ENCODE peak calls at places on chromosomes 13 and 19, in four cellular contexts. E is esophagus squamous epithelium, R is astrocyte of the spinal cord, X is tibial artery. G is an unnamed sample.

GRCh38 chr13:87259479-87260083 is 411.6 kb upstream of the SLITRK5 start:
- DNase-seq in X (no peak), R (no peak), E (no peak), G (no peak)

GRCh38 chr13:40172878-40173277 is 493.6 kb downstream of the FOXO1 start:
- DNase-seq in R (no peak), E (no peak), X (no peak), G (no peak)

GRCh38 chr19:34651747-34652146 is 25.2 kb downstream of the SCGB2B2 start:
- DNase-seq in E (no peak), R (no peak), X (no peak), G (no peak)

GRCh38 chr19:368624-369020 is 24.0 kb upstream of the MIER2 start:
- DNase-seq in X (no peak), R (no peak), E (no peak), G (no peak)

GRCh38 chr19:41871573-41872383 is 5.3 kb upstream of the CD79A start:
- DNase-seq in X (no peak), R (no peak), E (no peak), G (no peak)

GRCh38 chr13:44049546-44049945 is 169.8 kb downstream of the LACC1 start:
- DNase-seq in X (no peak), R (no peak), E (no peak), G (no peak)

GRCh38 chr13:109516196-109516595 is 270.2 kb downstream of the IRS2 start:
- DNase-seq in R (no peak), X (no peak), E (no peak), G (no peak)

GRCh38 chr19:46251415-46251814 is 21.9 kb downstream of the IGFL1 start:
- DNase-seq in R (no peak), E (no peak), X (no peak), G (no peak)

GRCh38 chr19:50449236-50449899 is 16.7 kb downstream of the MYBPC2 start:
- DNase-seq in R (no peak), E (no peak), X (no peak), G (no peak)

GRCh38 chr13:20353973-20354372 is 121.9 kb upstream of the GJB6 start:
- DNase-seq in X (no peak), E (no peak), R (peak), G (no peak)

GRCh38 chr19:41696402-41697197 is 8.5 kb upstream of the CEACAM7 start:
- DNase-seq in X (peak), E (no peak), R (no peak), G (no peak)

GRCh38 chr13:47457631-47458030 is 543.4 kb downstream of the SUCLA2 start:
- DNase-seq in E (no peak), R (no peak), X (no peak), G (no peak)

GRCh38 chr19:30621326-30621920 is 249.2 kb downstream of the ZNF536 start:
- DNase-seq in X (no peak), R (no peak), E (no peak), G (no peak)

GRCh38 chr13:56351041-56351440 is 789.7 kb upstream of the PRR20A start:
- DNase-seq in E (no peak), X (no peak), R (no peak), G (no peak)

GRCh38 chr13:29254971-29255370 is 340.5 kb downstream of the SLC7A1 start:
- DNase-seq in R (no peak), E (no peak), X (no peak), G (no peak)

GRCh38 chr19:8506402-8506957 is 4.0 kb upstream of the PRAM1 start:
- DNase-seq in X (no peak), R (no peak), E (no peak), G (no peak)

GRCh38 chr19:3720533-3720917 is 12.3 kb downstream of the TJP3 start:
- DNase-seq in X (no peak), R (no peak), E (no peak), G (no peak)

GRCh38 chr19:16445238-16446107 is 26.3 kb downstream of the EPS15L1 start:
- DNase-seq in E (no peak), R (peak), X (no peak), G (no peak)

GRCh38 chr19:17210296-17210695 is 4.9 kb upstream of the USE1 start:
- DNase-seq in R (no peak), E (no peak), X (no peak), G (no peak)

GRCh38 chr13:80921971-80922370 is 581.0 kb upstream of the SPRY2 start:
- DNase-seq in R (no peak), X (no peak), E (no peak), G (no peak)

GRCh38 chr19:28148554-28148953 is 1064.4 kb downstream of the UQCRFS1 start:
- DNase-seq in X (no peak), E (no peak), R (no peak), G (no peak)

GRCh38 chr13:51225034-51225433 is 2.8 kb downstream of the FAM124A start:
- DNase-seq in E (no peak), X (no peak), R (no peak), G (no peak)

GRCh38 chr13:35157143-35157755 is 215.2 kb downstream of the NBEA start:
- DNase-seq in R (peak), X (no peak), E (no peak), G (no peak)

GRCh38 chr19:50909240-50910070 is 1.7 kb downstream of the KLK4 start:
- DNase-seq in R (no peak), E (no peak), X (no peak), G (peak)

GRCh38 chr19:11400695-11401291 is 16.7 kb upstream of the EPOR start:
- DNase-seq in E (no peak), X (no peak), R (no peak), G (no peak)

GRCh38 chr13:113591750-113592149 is 7.2 kb downstream of the TFDP1 start:
- DNase-seq in X (peak), R (no peak), E (no peak), G (no peak)

GRCh38 chr13:54305377-54305776 is 1276.8 kb downstream of the OLFM4 start:
- DNase-seq in X (no peak), E (no peak), R (no peak), G (no peak)
- TF ChIP-seq CTCF in X (no peak), E (no peak), R (no peak), G (no peak)

DNA sequence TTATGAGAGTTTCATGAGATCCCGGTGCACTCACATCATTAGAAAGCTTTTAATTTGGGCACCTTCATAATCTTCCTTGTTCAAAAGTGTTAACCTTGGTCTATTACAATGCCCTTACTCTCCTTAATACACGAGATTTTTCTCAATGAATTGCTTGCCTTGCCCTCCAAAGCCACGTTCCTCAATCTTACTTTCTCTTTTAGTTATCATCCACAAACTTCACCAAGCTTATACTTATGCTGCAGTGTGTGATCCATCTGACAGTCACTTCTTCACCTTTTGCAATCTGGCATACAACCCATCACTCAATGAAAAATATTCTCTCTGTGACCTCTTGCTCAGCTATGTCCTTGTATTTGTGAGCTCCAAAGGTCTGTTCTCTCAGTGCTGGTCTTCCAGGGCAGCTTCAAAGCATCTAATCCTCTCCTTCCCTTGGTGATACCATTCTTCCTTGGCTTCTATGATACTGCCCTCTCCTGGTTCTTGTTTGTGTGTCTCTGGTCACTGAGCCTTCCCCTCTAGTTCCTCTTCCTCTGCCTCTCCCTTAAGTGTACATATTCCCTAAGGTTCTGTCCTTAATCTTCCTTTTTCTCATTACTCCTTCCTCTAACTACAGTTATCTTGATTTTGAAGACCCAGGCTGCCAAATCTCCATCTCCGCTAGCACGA is 202.2 kb upstream of the STARD13 start:
- DNase-seq in E (no peak), R (peak), X (no peak), G (no peak)
- TF ChIP-seq CTCF in E (no peak), R (peak), X (peak), G (peak)

DNA sequence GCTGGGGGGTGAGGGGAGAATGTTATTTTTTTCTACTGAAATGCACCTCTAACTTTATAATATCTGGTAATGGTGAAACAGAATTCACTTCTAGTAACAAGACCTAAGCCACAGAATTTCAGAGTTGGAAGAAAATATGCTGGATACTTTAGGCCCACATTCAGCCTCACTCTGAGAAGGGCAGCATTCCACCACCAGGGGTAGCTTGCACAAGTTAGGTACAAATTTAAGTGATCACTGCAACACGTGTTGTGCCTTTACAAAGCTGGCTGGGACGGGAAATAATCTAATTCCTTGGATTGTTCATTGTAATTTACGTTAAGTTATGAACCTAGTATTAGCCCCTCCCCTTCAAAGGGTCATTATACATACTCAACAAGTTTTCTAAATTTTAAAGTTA is 192.3 kb downstream of the RGCC start:
- DNase-seq in R (peak), E (no peak), X (no peak), G (no peak)
- TF ChIP-seq CTCF in R (peak), E (no peak), X (peak), G (no peak)

GRCh38 chr13:22102237-22102636 is 431.4 kb downstream of the FGF9 start:
- DNase-seq in X (no peak), R (no peak), E (no peak), G (no peak)
- TF ChIP-seq CTCF in X (peak), R (no peak), E (no peak), G (no peak)

DNA sequence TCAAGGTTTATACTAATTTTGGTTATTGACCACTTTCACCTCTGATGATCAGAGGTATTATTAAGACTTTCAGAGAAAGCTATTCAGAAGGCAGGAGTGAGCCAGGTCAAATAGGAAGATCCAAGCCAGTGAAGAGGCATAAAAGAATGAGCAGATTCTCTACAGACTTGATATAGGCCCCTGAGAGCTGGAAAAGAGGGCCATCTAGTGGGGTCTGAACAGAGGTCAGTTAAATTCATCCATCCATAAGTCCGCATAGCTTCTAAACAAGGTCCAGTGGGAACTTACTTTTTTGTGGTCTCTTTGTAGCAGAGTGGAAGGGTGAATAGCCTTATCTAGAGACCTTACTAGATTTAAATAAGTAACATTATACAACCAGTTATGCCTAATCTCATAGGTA is 126.6 kb upstream of the UFM1 start:
- DNase-seq in R (peak), X (no peak), E (no peak), G (no peak)
- TF ChIP-seq CTCF in R (peak), X (no peak), E (no peak), G (no peak)

GRCh38 chr13:99359493-99359892 is 52.3 kb upstream of the GPR183 start:
- DNase-seq in X (no peak), R (no peak), E (no peak), G (no peak)

GRCh38 chr13:99355267-99356215 is 48.3 kb upstream of the GPR183 start:
- DNase-seq in E (no peak), R (no peak), X (no peak), G (no peak)

GRCh38 chr13:99357920-99358319 is 50.7 kb upstream of the GPR183 start:
- DNase-seq in X (no peak), R (no peak), E (no peak), G (no peak)

GRCh38 chr13:99356216-99357089 is 49.3 kb upstream of the GPR183 start:
- DNase-seq in X (no peak), R (peak), E (no peak), G (peak)

GRCh38 chr13:99357149-99357596 is 50.0 kb upstream of the GPR183 start:
- DNase-seq in E (no peak), X (no peak), R (peak), G (no peak)
- TF ChIP-seq CTCF in E (no peak), X (no peak), R (no peak), G (no peak)

GRCh38 chr13:69524459-69525155 is 583.0 kb upstream of the ATXN8OS start:
- DNase-seq in R (peak), E (no peak), X (no peak), G (no peak)
- TF ChIP-seq CTCF in R (peak), E (no peak), X (no peak), G (peak)